ENCODE peak calls at places on chromosomes 12 and 14, in six cellular contexts. T, W, D, U, R and I are unnamed samples.

GRCh38 chr14:52455291-52456088 is 96.8 kb downstream of the TXNDC16 start:
- DNase-seq in T (no peak), W (no peak), D (no peak), U (no peak), R (no peak), I (no peak)

GRCh38 chr12:53756300-53757094 is 4.7 kb upstream of the CISTR start:
- DNase-seq in T (no peak), W (peak), D (no peak), U (no peak), R (no peak), I (no peak)

GRCh38 chr12:123713398-123714301 is 1.5 kb downstream of the ATP6V0A2 start:
- DNase-seq in T (no peak), W (no peak), D (no peak), U (no peak), R (no peak), I (no peak)

GRCh38 chr14:30165255-30165654 is 237.6 kb upstream of the PRKD1 start:
- DNase-seq in T (no peak), W (no peak), D (no peak), U (no peak), R (no peak), I (no peak)

GRCh38 chr12:46357438-46358324 is 14.9 kb downstream of the SLC38A2 start:
- DNase-seq in T (no peak), W (peak), D (no peak), U (no peak), R (no peak), I (no peak)

GRCh38 chr12:6070472-6071257 is 53.8 kb downstream of the VWF start:
- DNase-seq in T (no peak), W (no peak), D (no peak), U (no peak), R (no peak), I (no peak)

GRCh38 chr14:39740454-39740853 is 308.2 kb upstream of the FBXO33 start:
- DNase-seq in T (no peak), W (no peak), D (no peak), U (no peak), R (no peak), I (no peak)

GRCh38 chr14:89586258-89587127 is 169.5 kb upstream of the FOXN3 start:
- DNase-seq in T (no peak), W (no peak), D (no peak), U (no peak), R (no peak), I (peak)

GRCh38 chr14:69298131-69299071 is 38.4 kb downstream of the GALNT16 start:
- DNase-seq in T (no peak), W (peak), D (no peak), U (no peak), R (no peak), I (no peak)

GRCh38 chr12:48422060-48422459 is 50.3 kb upstream of the ANP32D start:
- DNase-seq in T (no peak), W (no peak), D (no peak), U (no peak), R (no peak), I (no peak)

GRCh38 chr12:97148941-97149559 is 242.0 kb downstream of the NEDD1 start:
- DNase-seq in T (peak), W (peak), D (peak), U (peak), R (no peak), I (peak)

GRCh38 chr14:103891667-103892215 is 36.5 kb upstream of the TDRD9 start:
- DNase-seq in T (no peak), W (no peak), D (no peak), U (no peak), R (no peak), I (no peak)

GRCh38 chr14:41782488-41782887 is 175.8 kb downstream of the LRFN5 start:
- DNase-seq in T (no peak), W (no peak), D (no peak), U (no peak), R (no peak), I (no peak)

GRCh38 chr14:54659365-54659764 is 92.4 kb downstream of the SAMD4A start:
- DNase-seq in T (no peak), W (no peak), D (no peak), U (no peak), R (no peak), I (no peak)

GRCh38 chr12:112665971-112666370 is 125.6 kb upstream of the RPH3A start:
- DNase-seq in T (no peak), W (no peak), D (no peak), U (no peak), R (no peak), I (no peak)